ENCODE peak calls at places on chromosome 9, in seven cellular contexts. J, W, P, B, Z, E and L are unnamed samples.

GRCh38 chr9:131739988-131740648 is at the start of gene RAPGEF1:
- DNase-seq in J (peak), W (peak), P (no peak), B (peak), Z (no peak), E (peak), L (peak)

GRCh38 chr9:34783951-34784487 is 74.1 kb upstream of the CCL21 start:
- DNase-seq in J (no peak), W (no peak), P (no peak), B (no peak), Z (no peak), E (no peak), L (no peak)

GRCh38 chr9:89428901-89429890 is 68.7 kb downstream of the SEMA4D start:
- DNase-seq in J (peak), W (no peak), P (no peak), B (no peak), Z (no peak), E (no peak), L (no peak)

GRCh38 chr9:134384811-134385479 is 58.7 kb downstream of the RXRA start:
- DNase-seq in J (no peak), W (no peak), P (no peak), B (no peak), Z (no peak), E (no peak), L (peak)

GRCh38 chr9:131323629-131324028 is 34.1 kb downstream of the PLPP7 start:
- DNase-seq in J (no peak), W (no peak), P (no peak), B (no peak), Z (no peak), E (no peak), L (no peak)

GRCh38 chr9:129867138-129868032 is 32.1 kb downstream of the USP20 start:
- DNase-seq in J (peak), W (no peak), P (no peak), B (no peak), Z (no peak), E (no peak), L (no peak)

GRCh38 chr9:94867281-94867841 is 140.9 kb downstream of the AOPEP start:
- DNase-seq in J (no peak), W (no peak), P (peak), B (peak), Z (peak), E (peak), L (peak)

GRCh38 chr9:105191508-105192118 is 52.8 kb upstream of the SLC44A1 start:
- DNase-seq in J (no peak), W (no peak), P (peak), B (peak), Z (peak), E (no peak), L (no peak)

GRCh38 chr9:6054280-6055099 is 39.1 kb upstream of the RANBP6 start:
- DNase-seq in J (peak), W (peak), P (peak), B (peak), Z (peak), E (peak), L (peak)

GRCh38 chr9:76817489-76817888 is 53.3 kb downstream of the PCA3 start:
- DNase-seq in J (no peak), W (no peak), P (peak), B (no peak), Z (peak), E (peak), L (peak)

GRCh38 chr9:3385871-3386270 is 139.9 kb downstream of the RFX3 start:
- DNase-seq in J (no peak), W (no peak), P (no peak), B (no peak), Z (no peak), E (no peak), L (no peak)

GRCh38 chr9:21153688-21154608 is 12.3 kb upstream of the IFNW1 start:
- DNase-seq in J (peak), W (no peak), P (peak), B (no peak), Z (peak), E (peak), L (peak)

GRCh38 chr9:34363619-34364351 is 12.9 kb downstream of the MYORG start:
- DNase-seq in J (peak), W (no peak), P (peak), B (no peak), Z (no peak), E (no peak), L (no peak)

GRCh38 chr9:28206280-28206679 is 633.0 kb upstream of the C9orf72 start:
- DNase-seq in J (no peak), W (no peak), P (no peak), B (no peak), Z (no peak), E (no peak), L (no peak)

GRCh38 chr9:98503867-98504800 is 204.6 kb downstream of the GABBR2 start:
- DNase-seq in J (no peak), W (no peak), P (no peak), B (no peak), Z (no peak), E (no peak), L (no peak)

GRCh38 chr9:16062542-16063240 is 509.8 kb downstream of the CCDC171 start:
- DNase-seq in J (no peak), W (no peak), P (peak), B (no peak), Z (peak), E (peak), L (peak)

GRCh38 chr9:136421791-136422190 is 11.3 kb downstream of the PMPCA start:
- DNase-seq in J (no peak), W (no peak), P (no peak), B (no peak), Z (no peak), E (no peak), L (no peak)

GRCh38 chr9:4079346-4079745 is 220.5 kb downstream of the GLIS3 start:
- DNase-seq in J (no peak), W (no peak), P (no peak), B (no peak), Z (no peak), E (no peak), L (no peak)

GRCh38 chr9:97761066-97761598 is 64.0 kb upstream of the XPA start:
- DNase-seq in J (no peak), W (no peak), P (no peak), B (no peak), Z (no peak), E (no peak), L (no peak)

GRCh38 chr9:21286654-21287053 is 18.5 kb downstream of the IFNA5 start:
- DNase-seq in J (no peak), W (no peak), P (no peak), B (no peak), Z (no peak), E (no peak), L (no peak)

GRCh38 chr9:114307323-114308250 is 15.3 kb upstream of the ORM1 start:
- DNase-seq in J (no peak), W (no peak), P (peak), B (peak), Z (peak), E (no peak), L (peak)

GRCh38 chr9:35611230-35611797 is 6.3 kb downstream of the TESK1 start:
- DNase-seq in J (peak), W (no peak), P (peak), B (peak), Z (peak), E (peak), L (peak)

GRCh38 chr9:100216178-100216787 is 117.2 kb downstream of the INVS start:
- DNase-seq in J (peak), W (no peak), P (peak), B (no peak), Z (peak), E (no peak), L (peak)

GRCh38 chr9:81410201-81410600 is 279.1 kb downstream of the TLE1 start:
- DNase-seq in J (no peak), W (no peak), P (peak), B (no peak), Z (peak), E (peak), L (peak)

GRCh38 chr9:127877566-127877998 is at the start of gene AK1:
- DNase-seq in J (no peak), W (peak), P (peak), B (peak), Z (peak), E (peak), L (peak)

GRCh38 chr9:78612089-78612488 is 315.2 kb downstream of the PSAT1 start:
- DNase-seq in J (no peak), W (no peak), P (peak), B (no peak), Z (no peak), E (peak), L (peak)

GRCh38 chr9:21579209-21579608 is 97.1 kb upstream of the IFNE start:
- DNase-seq in J (peak), W (no peak), P (peak), B (no peak), Z (no peak), E (no peak), L (peak)

GRCh38 chr9:97632406-97632991 is 669 bp downstream of the TSTD2 start:
- DNase-seq in J (no peak), W (no peak), P (no peak), B (peak), Z (peak), E (peak), L (no peak)